ENCODE peak calls at places on chromosomes 6 and 20, in six cellular contexts. H is brain pericyte; A is RWPE1; B is DMS153; Y is stimulated activated naive CD8-positive, alpha-beta T cell treated with anti-CD3 and anti-CD28 coated beads, Interleukin-15, Interleukin-2, amounts not matched to agents 100 U/mL and 50 U/mL, for 24 hours; C is lung microvascular endothelial cell. M is an unnamed sample.

GRCh38 chr20:56875052-56875663 is 246.1 kb downstream of the TFAP2C start:
- DNase-seq in H (peak), A (peak), B (no peak), Y (no peak), C (no peak), M (no peak)

GRCh38 chr20:47232518-47232917 is 124.0 kb downstream of the ZMYND8 start:
- DNase-seq in H (no peak), A (no peak), B (no peak), Y (no peak), C (no peak), M (peak)

GRCh38 chr6:54717849-54718455 is 128.6 kb upstream of the FAM83B start:
- DNase-seq in H (no peak), A (peak), B (peak), Y (peak), C (peak), M (peak)

GRCh38 chr6:73204252-73204651 is 21.0 kb downstream of the KHDC1L start:
- DNase-seq in H (no peak), A (no peak), B (no peak), Y (no peak), C (no peak), M (no peak)

GRCh38 chr6:3409699-3410384 is 47.0 kb downstream of the SLC22A23 start:
- DNase-seq in H (no peak), A (no peak), B (no peak), Y (no peak), C (no peak), M (no peak)

GRCh38 chr6:115729036-115729435 is 331.7 kb downstream of the FRK start:
- DNase-seq in H (no peak), A (peak), B (no peak), Y (no peak), C (no peak), M (no peak)

GRCh38 chr6:70706491-70707123 is 38.9 kb downstream of the SMAP1 start:
- DNase-seq in H (no peak), A (peak), B (peak), Y (no peak), C (peak), M (peak)

GRCh38 chr6:158996863-158997262 is 3.1 kb downstream of the RSPH3 start:
- DNase-seq in H (no peak), A (no peak), B (no peak), Y (no peak), C (no peak), M (no peak)

GRCh38 chr6:90362273-90362672 is 65.6 kb upstream of the BACH2 start:
- DNase-seq in H (no peak), A (no peak), B (no peak), Y (no peak), C (no peak), M (no peak)

GRCh38 chr6:17101422-17102257 is at the start of gene STMND1:
- DNase-seq in H (no peak), A (peak), B (peak), Y (no peak), C (peak), M (peak)

GRCh38 chr6:130473886-130474285 is 108.1 kb downstream of the TMEM200A start:
- DNase-seq in H (no peak), A (peak), B (no peak), Y (no peak), C (no peak), M (peak)

GRCh38 chr6:151300267-151300930 is 60.6 kb downstream of the AKAP12 start:
- DNase-seq in H (no peak), A (no peak), B (no peak), Y (no peak), C (peak), M (no peak)

GRCh38 chr20:51513545-51513944 is 29.0 kb downstream of the NFATC2 start:
- DNase-seq in H (no peak), A (no peak), B (no peak), Y (no peak), C (no peak), M (no peak)